ENCODE peak calls at places on chromosomes 13 and 19, in ten cellular contexts. A is psoas muscle; L is adrenal gland; V is CD4-positive, alpha-beta T cell; G is ovary; U is fibroblast of pulmonary artery; H is lung; I is fibroblast of lung; W is omental fat pad; P is WTC11. O is an unnamed sample.

GRCh38 chr13:111337206-111337605 is 16.8 kb downstream of the TEX29 start:
- DNase-seq in A (no peak), L (no peak), V (no peak), G (no peak), U (peak), H (peak), I (peak), W (no peak), P (no peak), O (no peak)

GRCh38 chr19:4007021-4007835 is at the start of gene PIAS4:
- DNase-seq in A (peak), L (peak), V (peak), G (peak), U (peak), H (peak), I (peak), W (peak), P (peak), O (peak)

GRCh38 chr13:33340631-33341030 is 55.1 kb upstream of the STARD13 start:
- DNase-seq in A (no peak), L (no peak), V (no peak), G (no peak), U (peak), H (no peak), I (peak), W (no peak), P (no peak), O (no peak)

GRCh38 chr13:61276401-61276800 is 139.2 kb downstream of the PCDH20 start:
- DNase-seq in A (no peak), L (no peak), V (no peak), G (no peak), U (no peak), H (no peak), I (no peak), W (no peak), P (no peak), O (no peak)

GRCh38 chr13:76017861-76018556 is 381.9 kb downstream of the LMO7 start:
- DNase-seq in A (no peak), L (no peak), V (no peak), G (no peak), U (no peak), H (no peak), I (no peak), W (no peak), P (no peak), O (no peak)

GRCh38 chr19:32809254-32809653 is 60.3 kb downstream of the SLC7A9 start:
- DNase-seq in A (no peak), L (peak), V (no peak), G (no peak), U (no peak), H (no peak), I (no peak), W (no peak), P (no peak), O (no peak)

GRCh38 chr19:10230155-10230903 is 802 bp downstream of the S1PR2 start:
- DNase-seq in A (peak), L (peak), V (peak), G (peak), U (peak), H (peak), I (peak), W (no peak), P (peak), O (peak)

GRCh38 chr13:67101730-67102467 is 128.2 kb downstream of the PCDH9 start:
- DNase-seq in A (no peak), L (no peak), V (no peak), G (no peak), U (no peak), H (no peak), I (no peak), W (no peak), P (no peak), O (no peak)

GRCh38 chr13:75760182-75760981 is 124.3 kb downstream of the LMO7 start:
- DNase-seq in A (peak), L (no peak), V (peak), G (no peak), U (no peak), H (peak), I (peak), W (no peak), P (no peak), O (no peak)

GRCh38 chr19:1241417-1242095 is at the start of gene ATP5F1D:
- DNase-seq in A (peak), L (peak), V (peak), G (peak), U (peak), H (peak), I (peak), W (no peak), P (peak), O (peak)

GRCh38 chr19:41587838-41588210 is 11.9 kb downstream of the CEACAM21 start:
- DNase-seq in A (no peak), L (no peak), V (no peak), G (no peak), U (no peak), H (no peak), I (no peak), W (no peak), P (no peak), O (no peak)

GRCh38 chr13:106373304-106373988 is 162.0 kb downstream of the EFNB2 start:
- DNase-seq in A (no peak), L (no peak), V (no peak), G (no peak), U (no peak), H (no peak), I (peak), W (no peak), P (no peak), O (no peak)

GRCh38 chr13:70623260-70623659 is 515.0 kb upstream of the KLHL1 start:
- DNase-seq in A (no peak), L (no peak), V (no peak), G (no peak), U (peak), H (no peak), I (peak), W (no peak), P (no peak), O (no peak)

GRCh38 chr13:43666403-43666802 is 120.4 kb downstream of the ENOX1 start:
- DNase-seq in A (no peak), L (no peak), V (no peak), G (no peak), U (no peak), H (no peak), I (no peak), W (no peak), P (no peak), O (no peak)

GRCh38 chr19:13056052-13056660 is 46.5 kb downstream of the LYL1 start:
- DNase-seq in A (no peak), L (no peak), V (no peak), G (peak), U (peak), H (peak), I (peak), W (peak), P (peak), O (no peak)

GRCh38 chr19:405138-405965 is 3.6 kb downstream of the C2CD4C start:
- DNase-seq in A (peak), L (no peak), V (no peak), G (no peak), U (no peak), H (no peak), I (no peak), W (no peak), P (no peak), O (no peak)

GRCh38 chr19:31784631-31785237 is 435.5 kb upstream of the TSHZ3 start:
- DNase-seq in A (no peak), L (no peak), V (no peak), G (peak), U (no peak), H (peak), I (peak), W (no peak), P (no peak), O (no peak)

GRCh38 chr13:46039421-46040036 is 13.0 kb downstream of the ZC3H13 start:
- DNase-seq in A (no peak), L (no peak), V (no peak), G (no peak), U (no peak), H (no peak), I (peak), W (no peak), P (no peak), O (no peak)

GRCh38 chr13:44710576-44710975 is 134.4 kb upstream of the TSC22D1 start:
- DNase-seq in A (no peak), L (no peak), V (no peak), G (no peak), U (peak), H (no peak), I (peak), W (no peak), P (no peak), O (no peak)

GRCh38 chr13:94620286-94620896 is 18.7 kb downstream of the GPR180 start:
- DNase-seq in A (no peak), L (peak), V (no peak), G (no peak), U (peak), H (no peak), I (peak), W (no peak), P (peak), O (no peak)

GRCh38 chr13:38824342-38824741 is 137.5 kb downstream of the FREM2 start:
- DNase-seq in A (no peak), L (no peak), V (no peak), G (no peak), U (no peak), H (no peak), I (no peak), W (no peak), P (no peak), O (no peak)

GRCh38 chr13:111339366-111340143 is 19.1 kb downstream of the TEX29 start:
- DNase-seq in A (no peak), L (no peak), V (no peak), G (no peak), U (no peak), H (peak), I (no peak), W (no peak), P (no peak), O (no peak)

GRCh38 chr13:105177265-105177900 is 1358.1 kb downstream of the EFNB2 start:
- DNase-seq in A (no peak), L (no peak), V (no peak), G (no peak), U (no peak), H (no peak), I (no peak), W (no peak), P (no peak), O (peak)

GRCh38 chr13:30978981-30979956 is 46.8 kb downstream of the TEX26 start:
- DNase-seq in A (no peak), L (peak), V (peak), G (no peak), U (peak), H (no peak), I (no peak), W (no peak), P (peak), O (no peak)

GRCh38 chr19:14507704-14508246 is 10.4 kb downstream of the DNAJB1 start:
- DNase-seq in A (no peak), L (no peak), V (no peak), G (no peak), U (peak), H (peak), I (peak), W (no peak), P (no peak), O (peak)

GRCh38 chr19:13797870-13798269 is 2.6 kb downstream of the ZSWIM4 start:
- DNase-seq in A (no peak), L (peak), V (no peak), G (no peak), U (peak), H (peak), I (peak), W (no peak), P (no peak), O (no peak)

GRCh38 chr13:30179547-30180256 is 127.6 kb downstream of the KATNAL1 start:
- DNase-seq in A (no peak), L (no peak), V (no peak), G (no peak), U (no peak), H (no peak), I (no peak), W (no peak), P (no peak), O (no peak)

GRCh38 chr13:23681253-23681652 is 111.0 kb downstream of the TNFRSF19 start:
- DNase-seq in A (no peak), L (no peak), V (no peak), G (no peak), U (peak), H (no peak), I (peak), W (no peak), P (no peak), O (no peak)

GRCh38 chr19:35612224-35612558 is 344 bp upstream of the HAUS5 start:
- DNase-seq in A (no peak), L (no peak), V (no peak), G (no peak), U (no peak), H (no peak), I (no peak), W (no peak), P (no peak), O (no peak)

GRCh38 chr13:34678154-34678553 is 263.9 kb upstream of the NBEA start:
- DNase-seq in A (no peak), L (peak), V (no peak), G (no peak), U (peak), H (no peak), I (peak), W (no peak), P (no peak), O (no peak)

DNA sequence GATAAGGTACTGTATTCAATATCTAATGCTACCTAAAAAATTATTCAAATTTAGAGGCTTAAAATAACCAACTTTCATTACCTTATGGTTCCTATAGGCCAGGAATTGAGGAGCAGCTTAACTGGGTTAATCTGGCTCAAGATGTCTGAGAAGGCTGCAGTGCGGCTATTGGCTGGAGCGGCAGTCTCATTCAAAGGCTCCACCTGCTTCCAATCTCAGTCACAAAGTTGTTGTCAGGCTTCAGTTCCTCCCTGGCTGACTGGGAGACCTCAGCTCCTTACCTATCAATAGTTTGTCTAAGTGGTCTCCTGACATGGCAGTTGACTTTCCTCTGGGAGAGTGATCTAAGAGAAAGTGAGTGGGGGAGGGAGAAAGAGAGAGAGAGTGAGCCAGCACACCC is 259.7 kb upstream of the NBEA start:
- DNase-seq in A (no peak), L (no peak), V (no peak), G (no peak), U (no peak), H (no peak), I (no peak), W (no peak), P (no peak), O (no peak)
- TF ChIP-seq CTCF in A (no peak), L (no peak), V (no peak), G (no peak), U (no peak), H (no peak), I (no peak), W (no peak), P (no peak), O (no peak)

DNA sequence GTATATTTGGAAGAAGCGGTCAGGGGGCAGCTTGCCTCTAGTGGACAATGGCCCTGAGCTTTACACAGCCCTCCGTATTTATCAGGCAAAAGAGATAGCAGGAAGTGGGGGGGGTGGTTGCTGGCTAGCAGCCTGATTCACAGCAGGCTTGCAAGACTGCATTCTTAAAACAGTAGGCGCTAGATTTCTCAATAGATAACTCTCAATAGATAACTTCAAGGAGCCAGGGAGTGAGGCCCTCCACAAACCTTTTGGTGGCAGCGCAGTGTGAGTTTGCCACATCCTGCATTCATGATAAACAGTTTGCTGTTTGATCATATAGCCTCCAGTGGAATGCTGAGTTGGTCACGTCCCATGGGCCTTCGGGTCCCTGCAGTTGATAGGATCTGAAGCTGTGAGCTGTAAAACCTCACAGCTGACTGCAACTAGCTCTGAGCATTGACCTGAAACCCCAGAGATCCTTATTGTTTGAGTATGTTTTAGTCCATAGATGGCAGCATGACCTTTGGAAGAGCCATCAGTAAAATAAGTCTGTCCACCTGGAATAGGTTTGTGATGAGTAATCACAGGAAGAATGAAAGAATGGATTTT is 12.2 kb downstream of the FPR3 start:
- DNase-seq in A (no peak), L (peak), V (no peak), G (no peak), U (peak), H (no peak), I (no peak), W (no peak), P (peak), O (peak)
- TF ChIP-seq CTCF in A (no peak), L (no peak), V (no peak), G (no peak), U (no peak), H (no peak), I (no peak), W (no peak), P (no peak), O (no peak)

DNA sequence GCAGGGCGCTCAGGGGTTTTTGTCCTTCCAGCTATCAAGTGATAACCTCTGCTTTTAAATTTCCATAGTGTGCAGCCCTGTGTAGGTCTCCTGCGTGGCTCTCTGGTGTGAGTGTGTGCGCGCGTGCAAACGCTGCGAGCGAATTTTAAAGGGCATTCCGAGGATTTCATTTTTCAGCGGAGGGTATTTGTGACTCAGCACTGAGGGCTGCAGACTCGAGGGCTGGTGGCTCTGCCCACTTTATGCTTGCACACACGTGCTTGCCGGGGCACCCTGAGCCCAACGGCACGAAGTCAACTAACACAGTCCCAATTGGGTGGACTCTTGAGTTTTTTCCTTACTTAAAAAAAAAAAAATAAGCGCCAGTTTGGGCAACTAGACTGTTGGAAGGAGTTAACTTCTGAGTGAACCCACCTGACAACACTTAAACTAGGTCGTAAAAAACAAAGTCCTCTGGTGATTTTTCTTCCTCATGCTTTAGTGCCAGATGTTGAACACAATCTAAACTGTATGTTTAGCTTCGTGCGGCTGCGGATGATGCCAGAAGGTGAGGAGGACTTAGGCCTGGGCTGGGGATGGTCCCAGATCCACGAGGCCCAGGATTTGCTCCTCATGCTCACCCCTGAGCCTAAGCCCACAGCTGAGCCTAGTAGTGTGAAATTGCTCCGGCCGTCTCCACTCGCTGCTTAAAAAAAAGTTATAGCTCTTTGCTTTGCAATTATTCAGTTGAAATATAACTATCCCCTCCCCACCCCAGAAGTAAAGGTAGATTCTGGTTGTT is 2.1 kb downstream of the FGF9 start:
- DNase-seq in A (no peak), L (peak), V (no peak), G (no peak), U (no peak), H (no peak), I (no peak), W (no peak), P (no peak), O (no peak)
- TF ChIP-seq CTCF in A (no peak), L (no peak), V (no peak), G (no peak), U (no peak), H (no peak), I (no peak), W (no peak), P (no peak), O (no peak)

DNA sequence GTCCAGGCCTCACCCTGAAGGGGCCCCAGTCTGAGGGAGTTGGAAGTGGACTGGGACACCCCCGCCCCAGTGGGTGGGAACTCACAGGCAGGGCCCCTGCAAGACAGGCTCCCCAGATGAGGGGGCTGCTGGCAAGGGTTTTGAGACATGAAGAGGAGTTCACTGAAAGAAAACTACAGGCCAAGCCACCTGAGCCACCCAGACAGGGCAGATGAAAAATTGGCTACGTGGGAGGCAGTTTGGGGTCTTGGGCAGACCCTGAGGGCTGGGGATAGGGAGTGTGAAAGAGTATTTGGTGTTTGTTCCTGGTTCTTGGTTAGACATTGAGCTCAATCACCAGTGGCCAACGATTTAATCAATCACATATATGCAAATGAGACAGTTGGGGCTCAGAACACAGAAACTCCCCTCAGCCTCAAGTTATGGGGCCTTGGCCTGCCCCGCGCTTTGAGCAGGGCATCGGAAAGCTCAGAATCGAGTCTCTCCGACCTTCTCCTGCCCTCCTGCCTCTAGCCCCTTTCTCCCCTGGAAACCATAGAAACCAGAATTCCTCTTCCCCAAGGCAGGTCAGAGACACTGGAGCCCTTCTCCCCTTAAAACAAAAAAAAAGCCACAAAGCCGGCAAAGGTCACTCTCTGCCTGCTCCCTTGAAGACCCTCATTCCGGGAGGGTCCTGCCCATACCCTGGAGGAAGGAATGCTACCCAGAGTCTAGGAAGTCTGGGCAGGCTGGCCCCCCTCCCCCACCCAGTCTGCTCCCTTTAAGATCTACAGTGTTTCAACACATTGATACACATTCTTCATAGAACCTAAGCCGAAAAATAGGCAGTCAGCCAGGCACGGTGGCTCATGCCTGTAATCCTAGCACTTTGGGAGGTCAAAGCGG is 1.3 kb upstream of the ISYNA1 start:
- DNase-seq in A (no peak), L (peak), V (no peak), G (peak), U (peak), H (no peak), I (no peak), W (no peak), P (no peak), O (no peak)
- TF ChIP-seq CTCF in A (no peak), L (no peak), V (no peak), G (no peak), U (peak), H (no peak), I (no peak), W (no peak), P (no peak), O (no peak)

DNA sequence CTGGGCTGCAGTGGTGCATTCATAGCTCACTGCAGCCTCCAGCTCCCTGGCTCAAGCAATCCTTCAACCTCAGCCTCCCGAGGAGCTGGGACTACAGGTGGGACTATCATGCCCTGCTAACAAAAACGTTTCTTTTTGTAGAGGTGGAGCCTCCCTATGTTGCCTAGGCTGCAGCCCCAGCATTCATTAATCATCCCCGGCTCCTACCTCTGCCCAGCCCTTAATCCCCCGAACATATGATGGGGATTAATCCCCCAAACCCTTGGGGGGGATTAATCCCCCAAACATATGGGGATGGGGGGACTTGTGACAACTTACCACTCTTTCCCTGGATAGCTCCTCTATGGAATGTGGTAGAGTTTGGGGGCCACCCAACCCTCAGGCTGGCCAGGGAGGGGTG is 45.9 kb downstream of the SUGP2 start:
- DNase-seq in A (no peak), L (no peak), V (no peak), G (no peak), U (no peak), H (no peak), I (no peak), W (no peak), P (no peak), O (no peak)
- TF ChIP-seq CTCF in A (no peak), L (no peak), V (no peak), G (no peak), U (no peak), H (no peak), I (no peak), W (no peak), P (no peak), O (no peak)

GRCh38 chr19:50711805-50712204 is 7.8 kb downstream of the SHANK1 start:
- DNase-seq in A (peak), L (no peak), V (no peak), G (no peak), U (no peak), H (no peak), I (no peak), W (no peak), P (no peak), O (no peak)
- TF ChIP-seq CTCF in A (no peak), L (no peak), V (no peak), G (no peak), U (no peak), H (no peak), I (no peak), W (no peak), P (no peak), O (no peak)

O was measured in CD14-positive monocyte.